ENCODE peak calls at places on chromosomes 1 and 21, in nine cellular contexts. M is RKO; V is lower leg skin; J is NCI-H1930; O is NCI-H526; F is foreskin keratinocyte; Z is renal cortical epithelial cell; R is activated T-cell treated with anti-CD3 and anti-CD28 coated beads, Interleukin-2, amount 50 U/mL, for 72 hours; H is WERI-Rb-1. B is an unnamed sample.

GRCh38 chr21:44883250-44883649 is 9.8 kb upstream of the PTTG1IP start:
- DNase-seq in M (no peak), V (no peak), J (no peak), O (no peak), F (no peak), Z (no peak), R (no peak), H (no peak), B (no peak)

GRCh38 chr1:160901768-160902167 is 16.8 kb upstream of the ITLN1 start:
- DNase-seq in M (no peak), V (no peak), J (no peak), O (no peak), F (no peak), Z (no peak), R (no peak), H (no peak), B (no peak)

GRCh38 chr1:156639601-156640101 is 2.3 kb upstream of the BCAN start:
- DNase-seq in M (no peak), V (no peak), J (no peak), O (no peak), F (no peak), Z (peak), R (no peak), H (no peak), B (peak)

GRCh38 chr1:156154317-156154749 is 948 bp downstream of the SEMA4A start:
- DNase-seq in M (no peak), V (no peak), J (no peak), O (no peak), F (no peak), Z (no peak), R (peak), H (no peak), B (no peak)

GRCh38 chr21:46091118-46091517 is 6.8 kb upstream of the COL6A2 start:
- DNase-seq in M (no peak), V (no peak), J (no peak), O (no peak), F (no peak), Z (no peak), R (no peak), H (no peak), B (no peak)

GRCh38 chr1:168164771-168165170 is 14.0 kb upstream of the TIPRL start:
- DNase-seq in M (no peak), V (no peak), J (no peak), O (no peak), F (peak), Z (no peak), R (no peak), H (no peak), B (peak)

GRCh38 chr1:115184951-115185331 is 95.6 kb upstream of the TSPAN2 start:
- DNase-seq in M (no peak), V (no peak), J (no peak), O (no peak), F (peak), Z (peak), R (no peak), H (no peak), B (peak)

GRCh38 chr1:243926803-243927245 is 76.8 kb upstream of the AKT3 start:
- DNase-seq in M (peak), V (no peak), J (no peak), O (no peak), F (peak), Z (peak), R (no peak), H (no peak), B (peak)

GRCh38 chr1:198106007-198106406 is 50.8 kb upstream of the NEK7 start:
- DNase-seq in M (no peak), V (no peak), J (no peak), O (no peak), F (no peak), Z (no peak), R (no peak), H (no peak), B (peak)

GRCh38 chr1:194084755-194085154 is 898.3 kb upstream of the B3GALT2 start:
- DNase-seq in M (no peak), V (no peak), J (no peak), O (no peak), F (no peak), Z (no peak), R (no peak), H (no peak), B (no peak)

GRCh38 chr21:44532712-44533111 is 7.3 kb downstream of the KRTAP10-1 start:
- DNase-seq in M (no peak), V (peak), J (no peak), O (no peak), F (no peak), Z (no peak), R (no peak), H (peak), B (no peak)